ENCODE peak calls at places on chromosomes 16 and 17, in four cellular contexts. R, T, L and A are unnamed samples.

GRCh38 chr17:10126554-10127493 is 71.6 kb downstream of the GAS7 start:
- DNase-seq in R (no peak), T (peak; percentile 33), L (peak; percentile 76), A (no peak)

GRCh38 chr16:27980919-27981670 is 82.4 kb downstream of the GSG1L start:
- DNase-seq in R (no peak), T (no peak), L (no peak), A (no peak)

GRCh38 chr16:17921357-17921978 is 415.1 kb downstream of the NPIPA8 start:
- DNase-seq in R (peak; percentile 48), T (no peak), L (peak; percentile 2), A (no peak)

GRCh38 chr17:78759203-78759968 is 22.7 kb downstream of the CYTH1 start:
- DNase-seq in R (no peak), T (no peak), L (no peak), A (no peak)

GRCh38 chr16:12050361-12050760 is 73.8 kb downstream of the SNX29 start:
- DNase-seq in R (no peak), T (no peak), L (no peak), A (no peak)

GRCh38 chr16:77937473-77938195 is 84.7 kb upstream of the CLEC3A start:
- DNase-seq in R (no peak), T (no peak), L (no peak), A (no peak)

GRCh38 chr17:76497979-76498885 is 3.0 kb downstream of the RHBDF2 start:
- DNase-seq in R (no peak), T (peak; percentile 45), L (peak; percentile 91), A (peak; percentile 79)

GRCh38 chr17:50662632-50663225 is 28.0 kb downstream of the ABCC3 start:
- DNase-seq in R (no peak), T (no peak), L (no peak), A (no peak)

GRCh38 chr16:68408967-68409366 is 39.3 kb downstream of the SMPD3 start:
- DNase-seq in R (no peak), T (no peak), L (no peak), A (no peak)

GRCh38 chr16:78133919-78134318 is 34.5 kb downstream of the WWOX start:
- DNase-seq in R (no peak), T (no peak), L (no peak), A (no peak)

GRCh38 chr17:70105154-70105553 is 30.1 kb downstream of the KCNJ16 start:
- DNase-seq in R (no peak), T (no peak), L (no peak), A (no peak)
- H3K9me3 ChIP-seq in R (peaks cover 7% of the 10 kb centered on the region), T (no peaks in the 10 kb centered on the region), L (no peaks in the 10 kb centered on the region), A (no peaks in the 10 kb centered on the region)

DNA sequence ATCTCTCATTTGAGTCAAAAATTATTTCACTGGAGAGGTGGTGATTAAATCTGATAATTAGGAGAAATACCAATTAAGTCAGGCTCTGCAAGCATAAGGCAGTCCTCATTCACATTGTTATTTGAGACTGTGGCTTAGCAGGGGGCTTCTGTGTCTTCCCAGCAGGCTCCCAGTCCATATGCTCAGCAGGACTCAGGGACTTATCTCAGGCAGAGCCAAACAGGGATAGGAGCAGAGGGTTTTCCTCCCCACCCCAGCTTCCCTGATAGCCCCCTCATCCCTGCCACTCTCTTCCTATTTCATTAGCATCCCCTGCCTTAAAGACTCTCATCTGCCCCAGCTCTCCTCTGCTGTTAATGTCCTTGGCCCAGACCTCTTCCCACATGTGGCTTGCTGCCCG is 104.3 kb upstream of the DNAH9 start:
- DNase-seq in R (no peak), T (no peak), L (no peak), A (no peak)
- H3K9me3 ChIP-seq in R (no peaks in the 10 kb centered on the region), T (no peaks in the 10 kb centered on the region), L (no peaks in the 10 kb centered on the region), A (no peaks in the 10 kb centered on the region)

DNA sequence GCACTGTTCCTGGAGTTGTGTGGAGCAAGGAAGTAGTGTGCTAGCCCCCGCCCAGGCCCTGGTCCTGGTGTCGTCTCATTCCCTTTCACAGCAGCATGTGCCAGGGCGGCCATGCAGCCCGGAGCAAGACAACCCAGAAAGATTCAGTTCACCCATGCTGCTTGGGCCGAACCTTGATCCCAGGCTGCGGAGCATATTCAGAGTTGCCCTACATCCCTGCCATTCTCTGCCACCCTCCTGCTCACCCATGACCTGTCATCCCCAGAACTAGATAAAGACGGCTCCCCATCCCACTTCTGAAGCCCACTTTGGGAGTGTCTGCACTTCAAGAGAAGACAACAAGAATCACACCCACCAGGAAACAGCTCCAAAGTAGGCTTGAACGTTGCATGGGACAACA is 2452.5 kb downstream of the TP53TG3F start:
- DNase-seq in R (no peak), T (no peak), L (no peak), A (no peak)
- H3K9me3 ChIP-seq in R (peaks cover 4% of the 10 kb centered on the region), T (no peaks in the 10 kb centered on the region), L (no peaks in the 10 kb centered on the region), A (no peaks in the 10 kb centered on the region)

GRCh38 chr16:88286301-88286923 is 96.3 kb upstream of the ZNF469 start:
- DNase-seq in R (no peak), T (no peak), L (no peak), A (no peak)
- H3K9me3 ChIP-seq in R (no peaks in the 10 kb centered on the region), T (no peaks in the 10 kb centered on the region), L (no peaks in the 10 kb centered on the region), A (peaks cover 13% of the 10 kb centered on the region)

GRCh38 chr17:28912281-28912937 is 9.5 kb upstream of the DHRS13 start:
- DNase-seq in R (no peak), T (no peak), L (peak; percentile 40), A (no peak)
- H3K9me3 ChIP-seq in R (no peaks in the 10 kb centered on the region), T (no peaks in the 10 kb centered on the region), L (no peaks in the 10 kb centered on the region), A (peaks cover 6% of the 10 kb centered on the region)

GRCh38 chr16:35399133-35399532 is 1939.7 kb downstream of the TP53TG3F start:
- DNase-seq in R (no peak), T (no peak), L (no peak), A (no peak)
- H3K9me3 ChIP-seq in R (peaks cover 6% of the 10 kb centered on the region), T (no peaks in the 10 kb centered on the region), L (no peaks in the 10 kb centered on the region), A (no peaks in the 10 kb centered on the region)

DNA sequence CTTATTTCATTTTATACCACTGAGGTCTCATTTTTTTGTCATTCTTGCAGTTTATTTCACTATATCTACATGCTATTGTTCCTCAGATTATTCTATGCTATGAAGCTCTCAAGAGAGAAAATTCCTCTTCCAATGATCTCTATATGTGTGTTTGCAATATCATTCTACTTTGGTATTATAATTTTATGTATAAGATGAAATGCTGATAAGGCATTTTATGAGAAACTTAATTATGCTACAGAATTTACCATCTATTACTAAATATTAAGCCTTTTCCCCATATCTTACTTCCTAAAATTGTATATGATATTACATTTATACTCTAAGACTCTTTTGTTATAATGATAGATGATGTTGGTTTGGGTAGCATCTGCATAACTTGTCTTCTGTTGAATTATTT is 765.5 kb downstream of the KCNJ2 start:
- DNase-seq in R (no peak), T (no peak), L (no peak), A (no peak)
- H3K9me3 ChIP-seq in R (no peaks in the 10 kb centered on the region), T (no peaks in the 10 kb centered on the region), L (no peaks in the 10 kb centered on the region), A (no peaks in the 10 kb centered on the region)

GRCh38 chr17:27109346-27109745 is 184.6 kb upstream of the WSB1 start:
- DNase-seq in R (no peak), T (no peak), L (no peak), A (no peak)
- H3K9me3 ChIP-seq in R (no peaks in the 10 kb centered on the region), T (no peaks in the 10 kb centered on the region), L (no peaks in the 10 kb centered on the region), A (no peaks in the 10 kb centered on the region)

GRCh38 chr16:71443714-71444113 is 1.9 kb upstream of the TLE7 start:
- DNase-seq in R (no peak), T (no peak), L (no peak), A (no peak)

GRCh38 chr16:71439531-71439930 is 2.3 kb downstream of the TLE7 start:
- DNase-seq in R (no peak), T (no peak), L (peak; percentile 18), A (no peak)

GRCh38 chr16:71442041-71442440 is at the start of gene TLE7:
- DNase-seq in R (no peak), T (no peak), L (no peak), A (no peak)

GRCh38 chr16:71440669-71441347 is 1.0 kb downstream of the TLE7 start:
- DNase-seq in R (no peak), T (no peak), L (no peak), A (no peak)

GRCh38 chr16:71441348-71441781 is 489 bp downstream of the TLE7 start:
- DNase-seq in R (no peak), T (no peak), L (no peak), A (no peak)
- H3K9me3 ChIP-seq in R (no peaks in the 10 kb centered on the region), T (peaks cover 4% of the 10 kb centered on the region), L (no peaks in the 10 kb centered on the region), A (peaks cover 7% of the 10 kb centered on the region)

GRCh38 chr16:86066755-86067154 is 167.8 kb downstream of the IRF8 start:
- DNase-seq in R (no peak), T (no peak), L (no peak), A (no peak)
- H3K9me3 ChIP-seq in R (no peaks in the 10 kb centered on the region), T (no peaks in the 10 kb centered on the region), L (no peaks in the 10 kb centered on the region), A (no peaks in the 10 kb centered on the region)